ENCODE peak calls at places on chromosomes 3 and 15, in ten cellular contexts. One of them, this sample, is unnamed.

GRCh38 chr15:90266485-90266884 is 1.0 kb downstream of the NGRN start:
- DNase-seq in neural progenitor cell: no peak
- DNase-seq in fibroblast of lung: peak; percentile 22
- DNase-seq in astrocyte: no peak
- DNase-seq in IMR-90: peak; percentile 20
- DNase-seq in GM23248: peak; percentile 81
- DNase-seq in hepatocyte: no peak
- DNase-seq in OCI-LY7: peak; percentile 20
- DNase-seq in PC-3: peak; percentile 33
- DNase-seq in neuronal stem cell: no peak
- DNase-seq in this sample: no peak

GRCh38 chr3:42476225-42477160 is 25.9 kb upstream of the VIPR1 start:
- DNase-seq in neural progenitor cell: no peak
- DNase-seq in fibroblast of lung: no peak
- DNase-seq in astrocyte: no peak
- DNase-seq in IMR-90: no peak
- DNase-seq in GM23248: peak; percentile 24
- DNase-seq in hepatocyte: peak; percentile 21
- DNase-seq in OCI-LY7: no peak
- DNase-seq in PC-3: peak; percentile 95
- DNase-seq in neuronal stem cell: no peak
- DNase-seq in this sample: no peak

GRCh38 chr3:141656771-141657170 is 81.3 kb upstream of the RNF7 start:
- DNase-seq in neural progenitor cell: no peak
- DNase-seq in fibroblast of lung: peak; percentile 78
- DNase-seq in astrocyte: peak; percentile 72
- DNase-seq in IMR-90: peak; percentile 67
- DNase-seq in GM23248: peak; percentile 93
- DNase-seq in hepatocyte: no peak
- DNase-seq in OCI-LY7: no peak
- DNase-seq in PC-3: no peak
- DNase-seq in neuronal stem cell: no peak
- DNase-seq in this sample: no peak

GRCh38 chr3:133857767-133858166 is 37.9 kb downstream of the RAB6B start:
- DNase-seq in neural progenitor cell: no peak
- DNase-seq in fibroblast of lung: no peak
- DNase-seq in astrocyte: no peak
- DNase-seq in IMR-90: no peak
- DNase-seq in GM23248: no peak
- DNase-seq in hepatocyte: no peak
- DNase-seq in OCI-LY7: no peak
- DNase-seq in PC-3: no peak
- DNase-seq in neuronal stem cell: no peak
- DNase-seq in this sample: no peak

GRCh38 chr15:37045859-37046318 is 54.5 kb downstream of the MEIS2 start:
- DNase-seq in neural progenitor cell: peak; percentile 93
- DNase-seq in fibroblast of lung: no peak
- DNase-seq in astrocyte: no peak
- DNase-seq in IMR-90: no peak
- DNase-seq in GM23248: no peak
- DNase-seq in hepatocyte: peak; percentile 39
- DNase-seq in OCI-LY7: no peak
- DNase-seq in PC-3: no peak
- DNase-seq in neuronal stem cell: peak; percentile 83
- DNase-seq in this sample: peak; percentile 72

GRCh38 chr3:55341502-55342031 is 145.5 kb downstream of the WNT5A start:
- DNase-seq in neural progenitor cell: no peak
- DNase-seq in fibroblast of lung: peak; percentile 78
- DNase-seq in astrocyte: peak; percentile 65
- DNase-seq in IMR-90: peak; percentile 36
- DNase-seq in GM23248: peak; percentile 68
- DNase-seq in hepatocyte: no peak
- DNase-seq in OCI-LY7: no peak
- DNase-seq in PC-3: no peak
- DNase-seq in neuronal stem cell: no peak
- DNase-seq in this sample: no peak

GRCh38 chr3:196569003-196569516 is 600 bp downstream of the FBXO45 start:
- DNase-seq in neural progenitor cell: no peak
- DNase-seq in fibroblast of lung: peak; percentile 49
- DNase-seq in astrocyte: peak; percentile 30
- DNase-seq in IMR-90: peak; percentile 26
- DNase-seq in GM23248: peak; percentile 72
- DNase-seq in hepatocyte: peak; percentile 75
- DNase-seq in OCI-LY7: peak; percentile 71
- DNase-seq in PC-3: peak; percentile 40
- DNase-seq in neuronal stem cell: no peak
- DNase-seq in this sample: peak; percentile 71

GRCh38 chr3:178255315-178255714 is 280.9 kb upstream of the KCNMB2 start:
- DNase-seq in neural progenitor cell: no peak
- DNase-seq in fibroblast of lung: peak; percentile 78
- DNase-seq in astrocyte: peak; percentile 78
- DNase-seq in IMR-90: peak; percentile 34
- DNase-seq in GM23248: peak; percentile 8
- DNase-seq in hepatocyte: no peak
- DNase-seq in OCI-LY7: no peak
- DNase-seq in PC-3: peak; percentile 52
- DNase-seq in neuronal stem cell: no peak
- DNase-seq in this sample: no peak

GRCh38 chr3:128280466-128281455 is 127.5 kb downstream of the EEFSEC start:
- DNase-seq in neural progenitor cell: peak; percentile 68
- DNase-seq in fibroblast of lung: no peak
- DNase-seq in astrocyte: no peak
- DNase-seq in IMR-90: no peak
- DNase-seq in GM23248: no peak
- DNase-seq in hepatocyte: no peak
- DNase-seq in OCI-LY7: no peak
- DNase-seq in PC-3: no peak
- DNase-seq in neuronal stem cell: no peak
- DNase-seq in this sample: peak; percentile 88

GRCh38 chr3:156978471-156978961 is 152.4 kb downstream of the LEKR1 start:
- DNase-seq in neural progenitor cell: no peak
- DNase-seq in fibroblast of lung: no peak
- DNase-seq in astrocyte: no peak
- DNase-seq in IMR-90: peak; percentile 27
- DNase-seq in GM23248: peak; percentile 35
- DNase-seq in hepatocyte: no peak
- DNase-seq in OCI-LY7: peak; percentile 85
- DNase-seq in PC-3: no peak
- DNase-seq in neuronal stem cell: no peak
- DNase-seq in this sample: no peak

GRCh38 chr3:184677344-184678316 is 34.2 kb downstream of the MAGEF1 start:
- DNase-seq in neural progenitor cell: no peak
- DNase-seq in fibroblast of lung: no peak
- DNase-seq in astrocyte: no peak
- DNase-seq in IMR-90: no peak
- DNase-seq in GM23248: no peak
- DNase-seq in hepatocyte: no peak
- DNase-seq in OCI-LY7: no peak
- DNase-seq in PC-3: no peak
- DNase-seq in neuronal stem cell: no peak
- DNase-seq in this sample: no peak

GRCh38 chr3:165994293-165994692 is 157.1 kb upstream of the BCHE start:
- DNase-seq in neural progenitor cell: no peak
- DNase-seq in fibroblast of lung: no peak
- DNase-seq in astrocyte: no peak
- DNase-seq in IMR-90: no peak
- DNase-seq in GM23248: no peak
- DNase-seq in hepatocyte: no peak
- DNase-seq in OCI-LY7: no peak
- DNase-seq in PC-3: no peak
- DNase-seq in neuronal stem cell: no peak
- DNase-seq in this sample: no peak

GRCh38 chr3:111617912-111618601 is 22.9 kb upstream of the ZBED2 start:
- DNase-seq in neural progenitor cell: no peak
- DNase-seq in fibroblast of lung: no peak
- DNase-seq in astrocyte: no peak
- DNase-seq in IMR-90: peak; percentile 44
- DNase-seq in GM23248: no peak
- DNase-seq in hepatocyte: no peak
- DNase-seq in OCI-LY7: no peak
- DNase-seq in PC-3: peak; percentile 61
- DNase-seq in neuronal stem cell: no peak
- DNase-seq in this sample: no peak

GRCh38 chr15:75407083-75407482 is 38.7 kb upstream of the MAN2C1 start:
- DNase-seq in neural progenitor cell: no peak
- DNase-seq in fibroblast of lung: no peak
- DNase-seq in astrocyte: no peak
- DNase-seq in IMR-90: no peak
- DNase-seq in GM23248: no peak
- DNase-seq in hepatocyte: no peak
- DNase-seq in OCI-LY7: no peak
- DNase-seq in PC-3: no peak
- DNase-seq in neuronal stem cell: no peak
- DNase-seq in this sample: no peak

GRCh38 chr3:117455782-117456181 is 746.2 kb downstream of the TUSC7 start:
- DNase-seq in neural progenitor cell: no peak
- DNase-seq in fibroblast of lung: no peak
- DNase-seq in astrocyte: no peak
- DNase-seq in IMR-90: no peak
- DNase-seq in GM23248: no peak
- DNase-seq in hepatocyte: no peak
- DNase-seq in OCI-LY7: no peak
- DNase-seq in PC-3: no peak
- DNase-seq in neuronal stem cell: no peak
- DNase-seq in this sample: no peak

GRCh38 chr3:39150803-39151631 is 2.4 kb downstream of the CSRNP1 start:
- DNase-seq in neural progenitor cell: peak; percentile 76
- DNase-seq in fibroblast of lung: peak; percentile 98
- DNase-seq in astrocyte: peak; percentile 97
- DNase-seq in IMR-90: peak; percentile 97
- DNase-seq in GM23248: peak; percentile 96
- DNase-seq in hepatocyte: peak; percentile 95
- DNase-seq in OCI-LY7: no peak
- DNase-seq in PC-3: peak; percentile 93
- DNase-seq in neuronal stem cell: peak; percentile 70
- DNase-seq in this sample: peak; percentile 95

GRCh38 chr15:38389924-38390542 is 63.9 kb upstream of the FAM98B start:
- DNase-seq in neural progenitor cell: peak; percentile 70
- DNase-seq in fibroblast of lung: peak; percentile 49
- DNase-seq in astrocyte: peak; percentile 27
- DNase-seq in IMR-90: peak; percentile 58
- DNase-seq in GM23248: peak; percentile 55
- DNase-seq in hepatocyte: peak; percentile 71
- DNase-seq in OCI-LY7: peak; percentile 68
- DNase-seq in PC-3: peak; percentile 81
- DNase-seq in neuronal stem cell: peak; percentile 44
- DNase-seq in this sample: peak; percentile 80

GRCh38 chr3:194306771-194307640 is 44.1 kb downstream of the CPN2 start:
- DNase-seq in neural progenitor cell: no peak
- DNase-seq in fibroblast of lung: no peak
- DNase-seq in astrocyte: no peak
- DNase-seq in IMR-90: no peak
- DNase-seq in GM23248: no peak
- DNase-seq in hepatocyte: no peak
- DNase-seq in OCI-LY7: peak; percentile 60
- DNase-seq in PC-3: no peak
- DNase-seq in neuronal stem cell: no peak
- DNase-seq in this sample: no peak

GRCh38 chr3:191238321-191238817 is 39.3 kb downstream of the OSTN start:
- DNase-seq in neural progenitor cell: no peak
- DNase-seq in fibroblast of lung: peak; percentile 62
- DNase-seq in astrocyte: peak; percentile 57
- DNase-seq in IMR-90: peak; percentile 89
- DNase-seq in GM23248: peak; percentile 59
- DNase-seq in hepatocyte: no peak
- DNase-seq in OCI-LY7: no peak
- DNase-seq in PC-3: peak; percentile 92
- DNase-seq in neuronal stem cell: no peak
- DNase-seq in this sample: no peak

GRCh38 chr3:86774082-86774691 is 216.8 kb downstream of the VGLL3 start:
- DNase-seq in neural progenitor cell: peak; percentile 48
- DNase-seq in fibroblast of lung: peak; percentile 32
- DNase-seq in astrocyte: peak; percentile 16
- DNase-seq in IMR-90: peak; percentile 58
- DNase-seq in GM23248: peak; percentile 70
- DNase-seq in hepatocyte: peak; percentile 52
- DNase-seq in OCI-LY7: peak; percentile 36
- DNase-seq in PC-3: peak; percentile 74
- DNase-seq in neuronal stem cell: no peak
- DNase-seq in this sample: peak; percentile 52

GRCh38 chr3:114827495-114827894 is 319.6 kb downstream of the ZBTB20 start:
- DNase-seq in neural progenitor cell: peak; percentile 37
- DNase-seq in fibroblast of lung: peak; percentile 37
- DNase-seq in astrocyte: peak; percentile 30
- DNase-seq in IMR-90: peak; percentile 58
- DNase-seq in GM23248: peak; percentile 63
- DNase-seq in hepatocyte: peak; percentile 61
- DNase-seq in OCI-LY7: peak; percentile 43
- DNase-seq in PC-3: peak; percentile 51
- DNase-seq in neuronal stem cell: peak; percentile 9
- DNase-seq in this sample: peak; percentile 80

GRCh38 chr15:50774450-50774849 is 8.9 kb upstream of the SPPL2A start:
- DNase-seq in neural progenitor cell: no peak
- DNase-seq in fibroblast of lung: no peak
- DNase-seq in astrocyte: no peak
- DNase-seq in IMR-90: peak; percentile 58
- DNase-seq in GM23248: no peak
- DNase-seq in hepatocyte: peak; percentile 46
- DNase-seq in OCI-LY7: no peak
- DNase-seq in PC-3: no peak
- DNase-seq in neuronal stem cell: no peak
- DNase-seq in this sample: no peak
- H2AFZ ChIP-seq in neural progenitor cell: no peak overlapping the region
- H2AFZ ChIP-seq in fibroblast of lung: no peak overlapping the region
- H2AFZ ChIP-seq in astrocyte: no peak overlapping the region
- H2AFZ ChIP-seq in IMR-90: no peak overlapping the region
- H2AFZ ChIP-seq in GM23248: peak overlapping the region; percentile 13
- H2AFZ ChIP-seq in hepatocyte: no peak overlapping the region
- H2AFZ ChIP-seq in OCI-LY7: peak overlapping the region; percentile 3
- H2AFZ ChIP-seq in PC-3: no peak overlapping the region
- H2AFZ ChIP-seq in neuronal stem cell: no peak overlapping the region
- H2AFZ ChIP-seq in this sample: no peak overlapping the region

GRCh38 chr15:60838206-60838605 is 359.3 kb upstream of the ICE2 start:
- DNase-seq in neural progenitor cell: no peak
- DNase-seq in fibroblast of lung: no peak
- DNase-seq in astrocyte: no peak
- DNase-seq in IMR-90: no peak
- DNase-seq in GM23248: no peak
- DNase-seq in hepatocyte: no peak
- DNase-seq in OCI-LY7: no peak
- DNase-seq in PC-3: no peak
- DNase-seq in neuronal stem cell: no peak
- DNase-seq in this sample: no peak
- H3K4me1 ChIP-seq in neural progenitor cell: peaks cover 9% of the 10 kb centered on the region
- H3K4me1 ChIP-seq in fibroblast of lung: no peaks in the 10 kb centered on the region
- H3K4me1 ChIP-seq in astrocyte: peaks cover 7% of the 10 kb centered on the region
- H3K4me1 ChIP-seq in IMR-90: peaks cover 3% of the 10 kb centered on the region
- H3K4me1 ChIP-seq in GM23248: peaks cover 16% of the 10 kb centered on the region
- H3K4me1 ChIP-seq in hepatocyte: no peaks in the 10 kb centered on the region
- H3K4me1 ChIP-seq in OCI-LY7: no peaks in the 10 kb centered on the region
- H3K4me1 ChIP-seq in PC-3: no peaks in the 10 kb centered on the region
- H3K4me1 ChIP-seq in neuronal stem cell: no peaks in the 10 kb centered on the region
- H3K4me1 ChIP-seq in this sample: peaks cover 23% of the 10 kb centered on the region

GRCh38 chr3:146217324-146217723 is 33.6 kb downstream of the PLSCR4 start:
- DNase-seq in neural progenitor cell: no peak
- DNase-seq in fibroblast of lung: peak; percentile 23
- DNase-seq in astrocyte: no peak
- DNase-seq in IMR-90: peak; percentile 4
- DNase-seq in GM23248: peak; percentile 28
- DNase-seq in hepatocyte: no peak
- DNase-seq in OCI-LY7: no peak
- DNase-seq in PC-3: peak; percentile 49
- DNase-seq in neuronal stem cell: no peak
- DNase-seq in this sample: no peak
- H2AFZ ChIP-seq in neural progenitor cell: no peak overlapping the region
- H2AFZ ChIP-seq in fibroblast of lung: no peak overlapping the region
- H2AFZ ChIP-seq in astrocyte: no peak overlapping the region
- H2AFZ ChIP-seq in IMR-90: no peak overlapping the region
- H2AFZ ChIP-seq in GM23248: no peak overlapping the region
- H2AFZ ChIP-seq in hepatocyte: no peak overlapping the region
- H2AFZ ChIP-seq in OCI-LY7: no peak overlapping the region
- H2AFZ ChIP-seq in PC-3: peak overlapping the region; percentile 6
- H2AFZ ChIP-seq in neuronal stem cell: no peak overlapping the region
- H2AFZ ChIP-seq in this sample: no peak overlapping the region

GRCh38 chr3:30344288-30344687 is 262.1 kb upstream of the TGFBR2 start:
- DNase-seq in neural progenitor cell: no peak
- DNase-seq in fibroblast of lung: no peak
- DNase-seq in astrocyte: no peak
- DNase-seq in IMR-90: no peak
- DNase-seq in GM23248: no peak
- DNase-seq in hepatocyte: peak; percentile 18
- DNase-seq in OCI-LY7: no peak
- DNase-seq in PC-3: peak; percentile 96
- DNase-seq in neuronal stem cell: no peak
- DNase-seq in this sample: no peak
- H3K4me1 ChIP-seq in neural progenitor cell: peaks cover 8% of the 10 kb centered on the region
- H3K4me1 ChIP-seq in fibroblast of lung: peaks cover 18% of the 10 kb centered on the region
- H3K4me1 ChIP-seq in astrocyte: peaks cover 50% of the 10 kb centered on the region
- H3K4me1 ChIP-seq in IMR-90: peaks cover 10% of the 10 kb centered on the region
- H3K4me1 ChIP-seq in GM23248: peaks cover 83% of the 10 kb centered on the region
- H3K4me1 ChIP-seq in hepatocyte: peaks cover 9% of the 10 kb centered on the region
- H3K4me1 ChIP-seq in OCI-LY7: no peaks in the 10 kb centered on the region
- H3K4me1 ChIP-seq in PC-3: peaks cover 76% of the 10 kb centered on the region
- H3K4me1 ChIP-seq in neuronal stem cell: no peaks in the 10 kb centered on the region
- H3K4me1 ChIP-seq in this sample: peaks cover 6% of the 10 kb centered on the region